ENCODE peak calls at places on chromosomes 1 and 21, in four cellular contexts. K is heart left ventricle, P is psoas muscle, U is upper lobe of right lung. F is an unnamed sample.

GRCh38 chr1:169427081-169427611 is at the start of gene CCDC181:
- DNase-seq in K (peak; percentile 78), P (peak; percentile 29), U (peak; percentile 67), F (peak; percentile 95)

GRCh38 chr1:94646151-94646643 is 104.6 kb upstream of the F3 start:
- DNase-seq in K (no peak), P (no peak), U (no peak), F (no peak)

GRCh38 chr1:186927884-186928283 is 99.1 kb downstream of the PLA2G4A start:
- DNase-seq in K (no peak), P (no peak), U (no peak), F (no peak)

GRCh38 chr1:4736254-4736653 is 81.8 kb downstream of the AJAP1 start:
- DNase-seq in K (no peak), P (no peak), U (no peak), F (no peak)

GRCh38 chr21:33162436-33162921 is 67.3 kb upstream of the IFNAR2 start:
- DNase-seq in K (no peak), P (no peak), U (no peak), F (no peak)

GRCh38 chr1:35807614-35808375 is at the start of gene AGO4:
- DNase-seq in K (peak; percentile 79), P (peak; percentile 74), U (peak; percentile 87), F (no peak)

GRCh38 chr21:16597768-16598167 is 868.0 kb downstream of the USP25 start:
- DNase-seq in K (no peak), P (no peak), U (no peak), F (no peak)

GRCh38 chr1:85940621-85941306 is 215.8 kb downstream of the COL24A1 start:
- DNase-seq in K (no peak), P (no peak), U (no peak), F (no peak)

GRCh38 chr1:6504887-6505286 is 13.4 kb upstream of the PLEKHG5 start:
- DNase-seq in K (no peak), P (no peak), U (no peak), F (peak; percentile 87)

GRCh38 chr1:91617242-91617837 is 116.7 kb downstream of the CDC7 start:
- DNase-seq in K (peak; percentile 71), P (peak; percentile 44), U (peak; percentile 72), F (no peak)

GRCh38 chr1:183522104-183522503 is 49.8 kb downstream of the SMG7 start:
- DNase-seq in K (no peak), P (no peak), U (no peak), F (no peak)

GRCh38 chr1:204947338-204947737 is 76.7 kb downstream of the NFASC start:
- DNase-seq in K (no peak), P (no peak), U (no peak), F (no peak)

GRCh38 chr21:35319684-35320083 is 270.6 kb upstream of the RUNX1 start:
- DNase-seq in K (no peak), P (no peak), U (no peak), F (no peak)

GRCh38 chr1:207867136-207868081 is 43.5 kb downstream of the CD34 start:
- DNase-seq in K (peak; percentile 77), P (peak; percentile 26), U (peak; percentile 80), F (no peak)

GRCh38 chr1:35535243-35535642 is 22.0 kb downstream of the KIAA0319L start:
- DNase-seq in K (no peak), P (no peak), U (no peak), F (no peak)

GRCh38 chr1:116409751-116410182 is 36.7 kb downstream of the ATP1A1 start:
- DNase-seq in K (peak; percentile 39), P (no peak), U (no peak), F (no peak)

GRCh38 chr1:43982241-43982640 is 3.2 kb downstream of the B4GALT2 start:
- DNase-seq in K (no peak), P (no peak), U (peak; percentile 59), F (no peak)

GRCh38 chr1:224223819-224224714 is 41.0 kb downstream of the DEGS1 start:
- DNase-seq in K (no peak), P (no peak), U (no peak), F (no peak)

GRCh38 chr1:229204863-229205777 is 65.8 kb upstream of the RAB4A start:
- DNase-seq in K (peak; percentile 36), P (no peak), U (no peak), F (no peak)

GRCh38 chr1:14913475-14914155 is 239.9 kb upstream of the TMEM51 start:
- DNase-seq in K (no peak), P (no peak), U (no peak), F (no peak)

GRCh38 chr1:101781437-101781836 is 215.3 kb downstream of the OLFM3 start:
- DNase-seq in K (no peak), P (no peak), U (no peak), F (no peak)

GRCh38 chr1:172356620-172357019 is 63.9 kb upstream of the C1orf105 start:
- DNase-seq in K (no peak), P (no peak), U (no peak), F (no peak)

GRCh38 chr1:156150107-156151000 is 3.0 kb upstream of the SEMA4A start:
- DNase-seq in K (no peak), P (no peak), U (no peak), F (no peak)

GRCh38 chr1:203323587-203323986 is 18.3 kb downstream of the BTG2 start:
- DNase-seq in K (no peak), P (no peak), U (no peak), F (no peak)

GRCh38 chr1:58783993-58784757 is at the start of gene JUN:
- DNase-seq in K (peak; percentile 100), P (peak; percentile 100), U (peak; percentile 100), F (peak; percentile 100)

GRCh38 chr1:236608930-236609726 is 4.8 kb upstream of the HEATR1 start:
- DNase-seq in K (peak; percentile 46), P (peak; percentile 44), U (no peak), F (no peak)

GRCh38 chr1:53470155-53470554 is 11.0 kb downstream of the DMRTB1 start:
- DNase-seq in K (peak; percentile 80), P (peak; percentile 74), U (peak; percentile 78), F (no peak)

GRCh38 chr1:38038836-38039235 is 7.8 kb downstream of the POU3F1 start:
- DNase-seq in K (no peak), P (no peak), U (peak; percentile 40), F (no peak)

DNA sequence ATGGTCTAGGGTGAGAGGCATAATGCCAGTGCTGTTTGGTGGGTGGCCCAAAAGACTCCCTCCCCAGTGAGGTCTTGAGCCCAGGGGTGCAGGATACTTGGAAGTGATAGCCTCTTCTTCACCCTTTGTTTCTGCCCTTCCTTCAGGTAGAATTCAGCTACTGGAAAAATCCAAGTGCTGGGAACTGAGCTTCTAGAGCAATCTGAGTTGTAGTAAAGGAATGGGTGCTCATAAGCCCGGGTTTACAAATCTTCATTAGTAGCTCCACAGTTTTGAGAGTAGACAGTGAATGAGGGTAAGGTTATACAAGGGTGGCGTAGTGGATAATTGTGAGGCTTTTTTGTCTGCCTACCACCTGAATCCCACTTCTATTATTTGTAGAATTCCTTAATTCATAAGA is 29.2 kb upstream of the CD84 start:
- DNase-seq in K (no peak), P (no peak), U (no peak), F (no peak)
- TF ChIP-seq CTCF in K (no peak), P (no peak), U (no peak), F (no peak)

GRCh38 chr1:28871631-28872401 is 42.6 kb upstream of the EPB41 start:
- DNase-seq in K (no peak), P (no peak), U (no peak), F (no peak)
- TF ChIP-seq CTCF in K (no peak), P (no peak), U (no peak), F (no peak)

GRCh38 chr1:153775432-153776311 is 465 bp downstream of the SLC27A3 start:
- DNase-seq in K (peak; percentile 71), P (peak; percentile 72), U (peak; percentile 92), F (peak; percentile 75)
- TF ChIP-seq CTCF in K (no peak), P (no peak), U (no peak), F (peak; percentile 5)

GRCh38 chr1:238474263-238474662 is 583.5 kb upstream of the ZP4 start:
- DNase-seq in K (no peak), P (no peak), U (no peak), F (no peak)

GRCh38 chr1:238476881-238477280 is 586.2 kb upstream of the ZP4 start:
- DNase-seq in K (no peak), P (no peak), U (no peak), F (no peak)
- TF ChIP-seq CTCF in K (no peak), P (no peak), U (no peak), F (no peak)

DNA sequence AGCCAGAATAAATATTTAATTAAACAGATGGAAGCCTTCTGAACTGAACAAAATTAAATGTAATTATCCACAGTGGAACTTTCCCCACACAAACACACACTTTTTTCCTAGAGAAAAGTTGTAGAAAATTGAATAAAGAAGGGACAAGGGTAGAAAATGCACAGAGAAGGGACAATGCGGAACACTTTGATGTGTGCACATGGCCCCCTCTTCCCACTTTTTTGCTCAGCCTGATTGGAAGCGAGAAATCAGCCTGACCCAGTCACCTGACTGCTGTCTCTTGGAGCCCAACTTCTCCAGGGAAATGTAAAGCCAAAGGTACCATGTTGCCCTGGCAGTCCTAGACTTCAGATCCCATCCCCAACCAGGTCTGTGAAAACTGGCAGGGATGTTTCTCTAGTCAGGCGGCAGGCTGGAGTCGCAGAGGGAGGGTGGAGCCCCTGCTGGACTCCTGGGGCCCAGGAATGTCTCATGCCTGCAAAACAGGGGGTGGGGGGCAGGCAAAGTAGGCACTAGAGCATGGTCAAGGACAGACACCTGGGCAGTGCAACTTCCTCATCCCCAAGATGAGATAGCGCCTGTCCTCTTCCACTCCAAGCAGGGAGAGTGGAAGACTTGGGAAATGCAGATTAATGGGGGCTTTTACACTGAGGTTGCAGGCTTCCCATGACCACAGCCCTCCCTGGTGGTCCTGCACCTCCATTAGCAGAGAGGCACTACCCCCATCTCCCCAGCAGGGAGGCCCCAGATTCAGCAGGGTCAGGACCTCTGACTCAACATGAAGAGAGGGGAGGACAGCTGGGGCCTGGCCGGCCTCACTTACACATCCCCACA is 2.8 kb downstream of the CERS2 start:
- DNase-seq in K (peak; percentile 28), P (no peak), U (no peak), F (no peak)
- TF ChIP-seq CTCF in K (no peak), P (no peak), U (no peak), F (no peak)

F was measured in chondrocyte.